ENCODE peak calls at places on chromosome 21, in nine cellular contexts. Z, O, F, H, M, L, T, G and D are unnamed samples.

GRCh38 chr21:34615487-34615814 is 538 bp upstream of the RCAN1 start:
- DNase-seq in G (no peak), F (no peak), T (no peak), L (no peak), O (no peak), H (no peak), M (no peak), Z (no peak), D (no peak)

GRCh38 chr21:26572668-26573381 is at the start of gene CYYR1:
- DNase-seq in H (peak; percentile 33), M (no peak), G (peak; percentile 56), L (peak; percentile 75), O (no peak), T (peak; percentile 37), F (peak; percentile 46), Z (no peak), D (no peak)

GRCh38 chr21:36204980-36205379 is 48.4 kb downstream of the DOP1B start:
- DNase-seq in O (no peak), T (no peak), Z (no peak), L (no peak), H (no peak), G (no peak), M (no peak), F (peak; percentile 62), D (no peak)

GRCh38 chr21:33384851-33385331 is 18.3 kb upstream of the IFNGR2 start:
- DNase-seq in M (no peak), O (no peak), H (no peak), T (no peak), L (no peak), G (no peak), Z (no peak), F (no peak), D (no peak)

GRCh38 chr21:21045538-21045937 is 47.3 kb downstream of the NCAM2 start:
- DNase-seq in O (no peak), T (no peak), F (no peak), G (no peak), M (no peak), Z (no peak), H (no peak), L (no peak), D (no peak)

GRCh38 chr21:34909492-34910292 is 139.4 kb downstream of the RUNX1 start:
- DNase-seq in F (no peak), O (no peak), H (no peak), M (no peak), G (no peak), T (no peak), L (no peak), Z (no peak), D (no peak)

GRCh38 chr21:33059319-33059894 is 10.5 kb upstream of the OLIG1 start:
- DNase-seq in L (no peak), O (no peak), M (no peak), T (no peak), F (no peak), Z (no peak), G (no peak), H (no peak), D (peak; percentile 79)

GRCh38 chr21:25573409-25574206 is 33.7 kb downstream of the MRPL39 start:
- DNase-seq in Z (no peak), M (no peak), H (no peak), T (no peak), G (no peak), L (no peak), F (no peak), O (peak; percentile 95), D (no peak)

GRCh38 chr21:19343711-19344110 is 940.1 kb upstream of the TMPRSS15 start:
- DNase-seq in M (no peak), L (no peak), Z (no peak), G (no peak), O (no peak), T (no peak), H (no peak), F (no peak), D (no peak)

GRCh38 chr21:41624674-41625310 is 116.8 kb upstream of the TMPRSS2 start:
- DNase-seq in O (no peak), F (no peak), M (no peak), T (no peak), G (no peak), Z (no peak), H (no peak), L (no peak), D (no peak)

GRCh38 chr21:43277481-43278351 is 108.9 kb downstream of the CRYAA start:
- DNase-seq in O (no peak), Z (no peak), T (peak; percentile 41), F (no peak), L (no peak), H (no peak), M (no peak), G (no peak), D (no peak)

GRCh38 chr21:24436236-24436635 is 1171.0 kb downstream of the MRPL39 start:
- DNase-seq in L (no peak), G (no peak), F (no peak), T (no peak), M (no peak), Z (no peak), H (no peak), O (no peak), D (no peak)

GRCh38 chr21:43329361-43330269 is 97.3 kb downstream of the SIK1 start:
- DNase-seq in L (no peak), O (no peak), H (no peak), Z (no peak), G (no peak), F (no peak), M (no peak), T (no peak), D (no peak)

GRCh38 chr21:25750085-25750484 is 15.3 kb downstream of the GABPA start:
- DNase-seq in G (no peak), Z (no peak), M (no peak), H (no peak), O (no peak), T (no peak), L (no peak), F (no peak), D (no peak)

GRCh38 chr21:17537299-17537698 is 24.5 kb downstream of the CXADR start:
- DNase-seq in Z (no peak), M (no peak), O (peak; percentile 2), F (no peak), G (no peak), T (no peak), H (no peak), L (no peak), D (no peak)

GRCh38 chr21:42851812-42852665 is 27.3 kb downstream of the WDR4 start:
- DNase-seq in G (no peak), M (no peak), L (no peak), F (no peak), O (no peak), H (no peak), Z (no peak), T (peak; percentile 51), D (no peak)

GRCh38 chr21:40516336-40516735 is 330.6 kb downstream of the DSCAM start:
- DNase-seq in F (no peak), T (no peak), O (no peak), Z (no peak), H (no peak), G (no peak), M (peak; percentile 12), L (peak; percentile 18), D (no peak)

GRCh38 chr21:23016617-23017016 is 2018.4 kb downstream of the NCAM2 start:
- DNase-seq in G (no peak), L (peak; percentile 46), T (no peak), Z (no peak), O (no peak), M (no peak), F (no peak), H (no peak), D (no peak)

GRCh38 chr21:41972511-41973205 is 18.8 kb upstream of the C2CD2 start:
- DNase-seq in Z (peak; percentile 34), G (no peak), F (peak; percentile 27), T (no peak), H (no peak), O (no peak), M (no peak), L (no peak), D (no peak)

GRCh38 chr21:36544545-36544944 is 64.6 kb upstream of the CLDN14 start:
- DNase-seq in M (no peak), H (no peak), G (no peak), O (no peak), Z (no peak), L (no peak), F (no peak), T (no peak), D (no peak)

GRCh38 chr21:33135925-33136324 is 66.0 kb downstream of the OLIG1 start:
- DNase-seq in T (no peak), O (no peak), G (no peak), F (no peak), Z (no peak), M (no peak), H (no peak), L (no peak), D (no peak)

GRCh38 chr21:32648165-32648564 is 36.0 kb upstream of the CFAP298 start:
- DNase-seq in Z (no peak), O (no peak), H (no peak), F (no peak), L (no peak), G (no peak), M (no peak), T (no peak), D (no peak)

DNA sequence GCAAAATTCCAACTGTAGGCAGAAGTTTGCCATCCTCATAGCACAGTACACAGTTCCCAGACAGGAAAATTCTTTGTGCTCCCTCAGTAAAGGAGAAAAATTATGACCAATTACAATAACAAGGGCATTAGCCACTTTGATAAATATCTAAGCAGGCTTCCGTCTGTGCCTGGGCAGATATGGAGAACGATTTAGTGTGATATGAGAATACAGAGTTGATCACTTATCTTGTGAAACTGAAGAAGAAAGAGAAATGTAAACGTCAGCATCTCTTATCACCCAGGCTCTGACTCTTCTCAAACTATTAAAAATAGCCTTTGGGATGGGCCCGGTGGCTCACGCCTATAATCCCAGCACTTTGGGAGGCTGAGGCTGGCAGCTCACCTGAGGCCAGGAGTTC is 54.5 kb upstream of the TIAM1 start:
- DNase-seq in G (no peak), Z (no peak), H (no peak), O (no peak), F (no peak), L (no peak), M (no peak), T (no peak), D (no peak)
- TF ChIP-seq CTCF in G (no peak), Z (no peak), H (no peak), O (no peak), F (no peak), L (no peak), M (no peak), T (no peak), D (no peak)

GRCh38 chr21:37642493-37642892 is 273.8 kb downstream of the KCNJ6 start:
- DNase-seq in F (no peak), O (no peak), G (no peak), L (peak; percentile 47), T (no peak), Z (no peak), H (no peak), M (no peak), D (no peak)
- TF ChIP-seq CTCF in F (peak; percentile 41), O (peak; percentile 23), G (peak; percentile 53), L (no peak), T (peak; percentile 47), Z (no peak), H (no peak), M (no peak), D (no peak)

GRCh38 chr21:44991538-44992483 is 52.0 kb downstream of the SLX9 start:
- DNase-seq in L (no peak), F (peak; percentile 58), M (no peak), Z (no peak), G (no peak), H (no peak), O (no peak), T (peak; percentile 53), D (no peak)
- TF ChIP-seq CTCF in L (no peak), F (no peak), M (no peak), Z (no peak), G (no peak), H (no peak), O (no peak), T (no peak), D (no peak)

GRCh38 chr21:39180429-39181019 is 2.7 kb downstream of the PSMG1 start:
- DNase-seq in F (no peak), T (no peak), Z (no peak), O (peak; percentile 13), G (no peak), L (no peak), H (no peak), M (no peak), D (no peak)
- TF ChIP-seq CTCF in F (no peak), T (peak; percentile 21), Z (no peak), O (peak; percentile 67), G (peak; percentile 29), L (no peak), H (no peak), M (peak; percentile 9), D (no peak)